ENCODE peak calls at places on chromosomes 6 and 20, in ten cellular contexts. U is choroid plexus epithelial cell, Z is neural crest cell, Y is sciatic nerve, H is H4, M is H54, R is NCI-H1436, S is COR-L47, E is neuronal stem cell, A is nephron progenitor cell. F is an unnamed sample.

GRCh38 chr20:20450461-20451027 is 82.6 kb downstream of the INSM1 start:
- DNase-seq in A (no peak), S (peak), M (no peak), R (no peak), Z (no peak), E (no peak), Y (no peak), H (no peak), U (peak), F (no peak)

GRCh38 chr6:167121471-167121870 is 1.4 kb upstream of the CCR6 start:
- DNase-seq in S (no peak), A (no peak), Y (no peak), Z (no peak), R (no peak), E (no peak), H (no peak), M (no peak), U (no peak), F (no peak)

GRCh38 chr6:45710304-45710821 is 305.3 kb downstream of the CLIC5 start:
- DNase-seq in E (no peak), U (peak), M (no peak), R (no peak), Z (no peak), Y (no peak), A (no peak), H (peak), S (no peak), F (no peak)

GRCh38 chr6:109783245-109783990 is 92.3 kb downstream of the FIG4 start:
- DNase-seq in U (peak), H (no peak), M (no peak), R (no peak), Y (no peak), A (peak), S (no peak), Z (no peak), E (no peak), F (no peak)

GRCh38 chr20:47118201-47118600 is 223.6 kb downstream of the EYA2 start:
- DNase-seq in Z (no peak), A (no peak), Y (no peak), R (no peak), S (no peak), M (no peak), E (peak), H (peak), U (no peak), F (no peak)

GRCh38 chr6:122381494-122382083 is 17.9 kb upstream of the HSF2 start:
- DNase-seq in A (peak), S (peak), Z (peak), M (no peak), Y (no peak), U (peak), H (peak), R (peak), E (peak), F (peak)

GRCh38 chr6:41053056-41053455 is at the start of gene APOBEC2:
- DNase-seq in Y (no peak), Z (no peak), M (no peak), S (no peak), A (no peak), E (no peak), H (no peak), R (no peak), U (no peak), F (peak)

GRCh38 chr6:120871416-120872261 is 462.6 kb downstream of the TBC1D32 start:
- DNase-seq in R (no peak), S (no peak), Y (no peak), E (no peak), A (no peak), M (no peak), H (no peak), Z (no peak), U (no peak), F (no peak)

GRCh38 chr6:8953310-8953709 is 518.0 kb upstream of the SLC35B3 start:
- DNase-seq in U (no peak), M (no peak), H (no peak), S (no peak), A (no peak), E (no peak), Y (no peak), Z (no peak), R (no peak), F (no peak)

GRCh38 chr6:30060634-30060981 is 457 bp upstream of the POLR1H start:
- DNase-seq in H (no peak), Z (no peak), E (no peak), U (peak), R (no peak), M (no peak), A (peak), S (no peak), Y (peak), F (peak)

GRCh38 chr6:27809939-27810767 is 102.0 kb downstream of the OR2B2 start:
- DNase-seq in H (peak), E (peak), Y (peak), A (peak), S (peak), Z (peak), M (peak), R (peak), U (peak), F (peak)

GRCh38 chr6:2843138-2843740 is 1.6 kb upstream of the SERPINB1 start:
- DNase-seq in Z (no peak), M (no peak), A (no peak), Y (no peak), E (no peak), R (no peak), U (no peak), S (no peak), H (no peak), F (no peak)

GRCh38 chr20:32989507-32990283 is 14.5 kb downstream of the SUN5 start:
- DNase-seq in A (no peak), Y (no peak), E (no peak), H (no peak), M (no peak), R (no peak), U (no peak), S (no peak), Z (no peak), F (no peak)

GRCh38 chr6:154297711-154298110 is 58.9 kb downstream of the IPCEF1 start:
- DNase-seq in U (peak), Z (no peak), M (no peak), S (no peak), Y (no peak), A (no peak), E (no peak), H (no peak), R (no peak), F (no peak)

GRCh38 chr6:8075704-8076103 is 11.5 kb upstream of the BLOC1S5 start:
- DNase-seq in R (no peak), A (no peak), Y (no peak), H (no peak), Z (no peak), U (no peak), M (no peak), E (no peak), S (no peak), F (no peak)

GRCh38 chr6:169205176-169206160 is 48.2 kb downstream of the THBS2 start:
- DNase-seq in S (no peak), M (no peak), H (no peak), R (no peak), U (no peak), Z (no peak), E (no peak), A (no peak), Y (no peak), F (no peak)

GRCh38 chr6:74534485-74535211 is 671.2 kb downstream of the COL12A1 start:
- DNase-seq in U (peak), E (no peak), A (no peak), Z (no peak), Y (no peak), R (no peak), H (peak), M (no peak), S (no peak), F (no peak)

GRCh38 chr20:50874111-50874757 is 57.0 kb downstream of the ADNP start:
- DNase-seq in E (no peak), R (no peak), M (no peak), H (no peak), Y (no peak), Z (no peak), S (no peak), A (no peak), U (no peak), F (no peak)

GRCh38 chr6:107533415-107534059 is 43.6 kb downstream of the SOBP start:
- DNase-seq in E (no peak), Y (peak), U (no peak), A (no peak), H (no peak), M (no peak), S (no peak), Z (no peak), R (no peak), F (no peak)

GRCh38 chr6:47041741-47042140 is 391 bp downstream of the ADGRF1 start:
- DNase-seq in H (no peak), Y (no peak), Z (no peak), R (no peak), M (no peak), E (no peak), U (no peak), A (no peak), S (no peak), F (no peak)

GRCh38 chr20:35243317-35243716 is 16.8 kb downstream of the MMP24 start:
- DNase-seq in R (no peak), U (no peak), H (no peak), M (no peak), E (no peak), Y (no peak), Z (no peak), A (no peak), S (no peak), F (no peak)

GRCh38 chr6:71012871-71013456 is 56.1 kb upstream of the B3GAT2 start:
- DNase-seq in A (peak), M (peak), H (peak), Z (peak), R (peak), U (peak), Y (no peak), E (peak), S (peak), F (peak)

GRCh38 chr6:51844391-51844735 is 243.1 kb downstream of the PKHD1 start:
- DNase-seq in H (no peak), E (no peak), Y (no peak), S (peak), U (no peak), R (no peak), A (peak), M (no peak), Z (no peak), F (no peak)